ENCODE peak calls at places on chromosomes 11 and 22, in seven cellular contexts. One of them, this sample, is unnamed.

GRCh38 chr22:44870021-44870420 is 117.6 kb downstream of the ARHGAP8 start:
- DNase-seq in lower leg skin: no peak
- DNase-seq in Calu3: peak
- DNase-seq in fibroblast of lung: no peak
- DNase-seq in CD8-positive, alpha-beta T cell: no peak
- DNase-seq in endothelial cell: no peak
- DNase-seq in fibroblast of the aortic adventitia: peak
- DNase-seq in this sample: peak

GRCh38 chr11:296206-296975 is 2.9 kb downstream of the IFITM5 start:
- DNase-seq in endothelial cell: no peak
- DNase-seq in fibroblast of lung: no peak
- DNase-seq in CD8-positive, alpha-beta T cell: no peak
- DNase-seq in lower leg skin: no peak
- DNase-seq in Calu3: no peak
- DNase-seq in fibroblast of the aortic adventitia: no peak
- DNase-seq in this sample: no peak

GRCh38 chr11:69290791-69291190 is 3.2 kb upstream of the MYEOV start:
- DNase-seq in fibroblast of the aortic adventitia: no peak
- DNase-seq in CD8-positive, alpha-beta T cell: no peak
- DNase-seq in fibroblast of lung: no peak
- DNase-seq in Calu3: no peak
- DNase-seq in lower leg skin: no peak
- DNase-seq in endothelial cell: no peak
- DNase-seq in this sample: no peak

GRCh38 chr22:23970816-23971482 is 3.3 kb downstream of the DDT start:
- DNase-seq in Calu3: no peak
- DNase-seq in lower leg skin: no peak
- DNase-seq in fibroblast of the aortic adventitia: no peak
- DNase-seq in fibroblast of lung: no peak
- DNase-seq in endothelial cell: no peak
- DNase-seq in CD8-positive, alpha-beta T cell: no peak
- DNase-seq in this sample: no peak

GRCh38 chr11:8247312-8247711 is 16.4 kb downstream of the LMO1 start:
- DNase-seq in fibroblast of the aortic adventitia: no peak
- DNase-seq in CD8-positive, alpha-beta T cell: no peak
- DNase-seq in lower leg skin: no peak
- DNase-seq in endothelial cell: no peak
- DNase-seq in fibroblast of lung: no peak
- DNase-seq in Calu3: peak
- DNase-seq in this sample: peak

GRCh38 chr22:46579751-46580449 is 40.3 kb upstream of the GRAMD4 start:
- DNase-seq in Calu3: no peak
- DNase-seq in CD8-positive, alpha-beta T cell: no peak
- DNase-seq in lower leg skin: no peak
- DNase-seq in fibroblast of the aortic adventitia: no peak
- DNase-seq in fibroblast of lung: no peak
- DNase-seq in endothelial cell: no peak
- DNase-seq in this sample: no peak

GRCh38 chr22:49977578-49977977 is 17.0 kb downstream of the PIM3 start:
- DNase-seq in endothelial cell: no peak
- DNase-seq in lower leg skin: peak
- DNase-seq in Calu3: no peak
- DNase-seq in fibroblast of the aortic adventitia: no peak
- DNase-seq in fibroblast of lung: no peak
- DNase-seq in CD8-positive, alpha-beta T cell: no peak
- DNase-seq in this sample: no peak

GRCh38 chr22:33811686-33812085 is 108.6 kb downstream of the LARGE1 start:
- DNase-seq in lower leg skin: peak
- DNase-seq in CD8-positive, alpha-beta T cell: no peak
- DNase-seq in Calu3: no peak
- DNase-seq in fibroblast of lung: peak
- DNase-seq in fibroblast of the aortic adventitia: peak
- DNase-seq in endothelial cell: no peak
- DNase-seq in this sample: peak

GRCh38 chr11:3120071-3120792 is 44.9 kb downstream of the OSBPL5 start:
- DNase-seq in fibroblast of lung: no peak
- DNase-seq in CD8-positive, alpha-beta T cell: no peak
- DNase-seq in fibroblast of the aortic adventitia: no peak
- DNase-seq in lower leg skin: no peak
- DNase-seq in endothelial cell: no peak
- DNase-seq in Calu3: no peak
- DNase-seq in this sample: no peak

GRCh38 chr11:11813288-11813962 is 28.3 kb upstream of the USP47 start:
- DNase-seq in lower leg skin: peak
- DNase-seq in Calu3: peak
- DNase-seq in CD8-positive, alpha-beta T cell: no peak
- DNase-seq in endothelial cell: no peak
- DNase-seq in fibroblast of the aortic adventitia: peak
- DNase-seq in fibroblast of lung: peak
- DNase-seq in this sample: peak

GRCh38 chr11:133515075-133515474 is 17.2 kb downstream of the OPCML start:
- DNase-seq in endothelial cell: no peak
- DNase-seq in fibroblast of lung: no peak
- DNase-seq in Calu3: no peak
- DNase-seq in CD8-positive, alpha-beta T cell: no peak
- DNase-seq in lower leg skin: no peak
- DNase-seq in fibroblast of the aortic adventitia: no peak
- DNase-seq in this sample: no peak

DNA sequence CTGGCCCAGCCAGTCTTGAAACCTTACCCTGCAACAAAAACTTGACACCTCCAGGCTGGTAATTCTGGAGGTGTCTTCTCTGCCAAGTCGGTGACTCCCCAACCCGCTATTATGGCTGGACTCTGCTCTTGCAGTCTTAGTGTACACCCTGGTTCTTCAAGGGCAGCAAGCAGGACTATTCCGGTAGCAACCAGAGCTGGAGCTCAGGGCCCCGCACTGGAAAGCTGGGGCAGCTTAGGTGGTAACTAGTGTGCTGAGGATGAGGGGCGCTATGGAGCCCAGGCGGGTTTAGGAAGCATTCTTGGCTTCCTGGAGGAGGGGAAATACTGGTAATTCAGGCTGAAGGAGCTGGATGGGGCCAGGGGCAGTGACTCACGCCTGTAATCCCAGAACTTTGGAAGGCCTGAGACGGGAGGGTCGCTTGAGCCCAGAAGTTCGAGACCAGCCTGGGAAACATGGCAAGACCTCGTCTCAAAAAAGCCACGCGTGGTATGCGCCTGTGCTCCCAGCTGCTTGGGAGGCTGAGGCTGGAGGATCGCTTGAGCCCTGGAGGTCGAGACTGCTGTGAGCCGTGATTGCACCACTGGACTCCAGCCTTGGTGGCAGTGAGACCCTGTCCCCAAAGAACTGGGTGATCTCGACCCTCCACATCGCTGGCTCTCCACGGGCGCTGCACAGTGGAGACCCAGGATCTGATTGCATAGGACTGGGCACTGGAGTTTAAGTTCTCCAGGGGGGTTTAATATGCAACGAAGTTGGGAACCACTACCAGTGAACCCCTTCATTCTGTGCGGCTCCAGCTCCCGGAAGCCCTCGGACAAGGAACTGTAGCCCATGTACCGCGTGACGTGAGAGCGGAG is 10.6 kb upstream of the AIFM3 start:
- DNase-seq in fibroblast of lung: peak
- DNase-seq in CD8-positive, alpha-beta T cell: no peak
- DNase-seq in fibroblast of the aortic adventitia: peak
- DNase-seq in endothelial cell: no peak
- DNase-seq in Calu3: peak
- DNase-seq in lower leg skin: no peak
- DNase-seq in this sample: peak
- TF ChIP-seq CTCF in fibroblast of lung: no peak
- TF ChIP-seq CTCF in CD8-positive, alpha-beta T cell: no peak
- TF ChIP-seq CTCF in fibroblast of the aortic adventitia: no peak
- TF ChIP-seq CTCF in endothelial cell: no peak
- TF ChIP-seq CTCF in Calu3: no peak
- TF ChIP-seq CTCF in lower leg skin: no peak
- TF ChIP-seq CTCF in this sample: no peak

GRCh38 chr11:17564687-17565042 is 17.6 kb downstream of the OTOG start:
- DNase-seq in lower leg skin: no peak
- DNase-seq in CD8-positive, alpha-beta T cell: no peak
- DNase-seq in fibroblast of the aortic adventitia: no peak
- DNase-seq in endothelial cell: no peak
- DNase-seq in fibroblast of lung: no peak
- DNase-seq in Calu3: no peak
- DNase-seq in this sample: no peak
- TF ChIP-seq CTCF in lower leg skin: no peak
- TF ChIP-seq CTCF in CD8-positive, alpha-beta T cell: no peak
- TF ChIP-seq CTCF in fibroblast of the aortic adventitia: no peak
- TF ChIP-seq CTCF in endothelial cell: peak
- TF ChIP-seq CTCF in fibroblast of lung: peak
- TF ChIP-seq CTCF in Calu3: peak
- TF ChIP-seq CTCF in this sample: peak

GRCh38 chr22:36334838-36335603 is 52.7 kb downstream of the MYH9 start:
- DNase-seq in CD8-positive, alpha-beta T cell: peak
- DNase-seq in endothelial cell: no peak
- DNase-seq in lower leg skin: no peak
- DNase-seq in fibroblast of lung: peak
- DNase-seq in fibroblast of the aortic adventitia: peak
- DNase-seq in Calu3: peak
- DNase-seq in this sample: peak

GRCh38 chr22:36332623-36333331 is 55.0 kb downstream of the MYH9 start:
- DNase-seq in endothelial cell: peak
- DNase-seq in fibroblast of the aortic adventitia: peak
- DNase-seq in Calu3: peak
- DNase-seq in fibroblast of lung: no peak
- DNase-seq in CD8-positive, alpha-beta T cell: peak
- DNase-seq in lower leg skin: no peak
- DNase-seq in this sample: peak

GRCh38 chr22:36335621-36336020 is 52.1 kb downstream of the MYH9 start:
- DNase-seq in fibroblast of the aortic adventitia: no peak
- DNase-seq in lower leg skin: no peak
- DNase-seq in CD8-positive, alpha-beta T cell: peak
- DNase-seq in Calu3: no peak
- DNase-seq in endothelial cell: no peak
- DNase-seq in fibroblast of lung: no peak
- DNase-seq in this sample: no peak

GRCh38 chr22:36333632-36334031 is 54.1 kb downstream of the MYH9 start:
- DNase-seq in CD8-positive, alpha-beta T cell: no peak
- DNase-seq in fibroblast of the aortic adventitia: no peak
- DNase-seq in endothelial cell: no peak
- DNase-seq in fibroblast of lung: no peak
- DNase-seq in lower leg skin: no peak
- DNase-seq in Calu3: peak
- DNase-seq in this sample: no peak

GRCh38 chr22:36334081-36334831 is 53.5 kb downstream of the MYH9 start:
- DNase-seq in fibroblast of lung: no peak
- DNase-seq in endothelial cell: peak
- DNase-seq in Calu3: no peak
- DNase-seq in fibroblast of the aortic adventitia: no peak
- DNase-seq in CD8-positive, alpha-beta T cell: peak
- DNase-seq in lower leg skin: no peak
- DNase-seq in this sample: no peak
- TF ChIP-seq CTCF in fibroblast of lung: no peak
- TF ChIP-seq CTCF in endothelial cell: no peak
- TF ChIP-seq CTCF in Calu3: no peak
- TF ChIP-seq CTCF in fibroblast of the aortic adventitia: no peak
- TF ChIP-seq CTCF in CD8-positive, alpha-beta T cell: no peak
- TF ChIP-seq CTCF in lower leg skin: no peak
- TF ChIP-seq CTCF in this sample: no peak

GRCh38 chr11:116051494-116051893 is 547.3 kb upstream of the CADM1 start:
- DNase-seq in lower leg skin: no peak
- DNase-seq in CD8-positive, alpha-beta T cell: no peak
- DNase-seq in endothelial cell: no peak
- DNase-seq in fibroblast of the aortic adventitia: no peak
- DNase-seq in fibroblast of lung: no peak
- DNase-seq in Calu3: no peak
- DNase-seq in this sample: no peak
- TF ChIP-seq CTCF in lower leg skin: no peak
- TF ChIP-seq CTCF in CD8-positive, alpha-beta T cell: no peak
- TF ChIP-seq CTCF in endothelial cell: no peak
- TF ChIP-seq CTCF in fibroblast of the aortic adventitia: no peak
- TF ChIP-seq CTCF in fibroblast of lung: no peak
- TF ChIP-seq CTCF in Calu3: no peak
- TF ChIP-seq CTCF in this sample: no peak

DNA sequence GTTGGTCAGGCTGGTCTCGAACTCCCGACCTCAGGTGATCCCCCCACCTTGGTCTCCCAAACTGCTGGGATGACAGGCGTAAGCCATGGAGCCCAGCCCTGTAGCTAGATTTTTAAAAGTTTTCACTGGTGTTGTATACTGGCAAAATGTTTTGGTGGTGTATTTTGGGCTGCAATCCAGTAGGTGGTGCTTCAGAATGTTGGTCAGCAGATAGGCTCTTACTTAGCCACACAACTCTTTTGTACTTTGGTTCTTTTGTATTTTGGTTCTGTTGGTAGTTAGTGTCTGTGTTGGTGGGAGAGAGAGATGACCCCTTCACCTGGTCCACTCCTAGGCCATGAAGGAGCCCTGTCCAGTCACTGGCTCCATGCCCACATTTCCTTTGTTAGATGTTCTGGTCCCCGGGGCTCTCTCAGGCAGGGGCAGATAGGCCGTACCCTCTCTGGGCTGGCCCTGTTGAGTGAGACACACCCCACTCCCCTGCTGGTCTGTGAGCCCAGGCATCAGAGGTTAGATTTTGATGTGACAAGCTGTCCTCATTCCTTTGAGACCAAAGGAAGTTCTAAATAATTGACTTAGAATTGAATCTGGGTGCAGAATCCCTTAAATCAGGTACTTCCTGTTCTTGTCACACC is 123.8 kb downstream of the DDX10 start:
- DNase-seq in CD8-positive, alpha-beta T cell: no peak
- DNase-seq in fibroblast of the aortic adventitia: peak
- DNase-seq in Calu3: peak
- DNase-seq in lower leg skin: no peak
- DNase-seq in fibroblast of lung: peak
- DNase-seq in endothelial cell: peak
- DNase-seq in this sample: peak
- TF ChIP-seq CTCF in CD8-positive, alpha-beta T cell: no peak
- TF ChIP-seq CTCF in fibroblast of the aortic adventitia: peak
- TF ChIP-seq CTCF in Calu3: no peak
- TF ChIP-seq CTCF in lower leg skin: no peak
- TF ChIP-seq CTCF in fibroblast of lung: peak
- TF ChIP-seq CTCF in endothelial cell: peak
- TF ChIP-seq CTCF in this sample: peak

GRCh38 chr22:19641254-19641982 is 72.9 kb upstream of the SEPTIN5 start:
- DNase-seq in CD8-positive, alpha-beta T cell: no peak
- DNase-seq in lower leg skin: no peak
- DNase-seq in fibroblast of the aortic adventitia: no peak
- DNase-seq in Calu3: peak
- DNase-seq in endothelial cell: peak
- DNase-seq in fibroblast of lung: no peak
- DNase-seq in this sample: no peak
- TF ChIP-seq CTCF in CD8-positive, alpha-beta T cell: no peak
- TF ChIP-seq CTCF in lower leg skin: no peak
- TF ChIP-seq CTCF in fibroblast of the aortic adventitia: peak
- TF ChIP-seq CTCF in Calu3: peak
- TF ChIP-seq CTCF in endothelial cell: peak
- TF ChIP-seq CTCF in fibroblast of lung: peak
- TF ChIP-seq CTCF in this sample: peak

This sample was measured in fibroblast of mammary gland.